ENCODE peak calls at places on chromosomes 2 and 18, in four cellular contexts. F, S, W and L are unnamed samples.

GRCh38 chr2:61144697-61145268 is 17.2 kb upstream of the C2orf74 start:
- DNase-seq in W (peak; percentile 99), S (peak; percentile 94), F (peak; percentile 94), L (peak; percentile 90)

GRCh38 chr2:136376798-136377211 is 258.9 kb upstream of the CXCR4 start:
- DNase-seq in W (no peak), S (no peak), F (no peak), L (no peak)

GRCh38 chr2:236747925-236748324 is 178.3 kb downstream of the ACKR3 start:
- DNase-seq in S (no peak), W (no peak), F (no peak), L (no peak)

GRCh38 chr2:1866402-1867091 is 122.2 kb upstream of the PXDN start:
- DNase-seq in W (no peak), S (no peak), F (no peak), L (no peak)

GRCh38 chr2:122960727-122961641 is 1064.1 kb upstream of the CNTNAP5 start:
- DNase-seq in W (no peak), S (peak; percentile 70), F (no peak), L (no peak)

GRCh38 chr2:208103616-208104015 is 20.7 kb downstream of the CRYGD start:
- DNase-seq in W (no peak), F (no peak), S (no peak), L (no peak)

GRCh38 chr2:59947917-59948534 is 605.4 kb downstream of the BCL11A start:
- DNase-seq in W (no peak), F (no peak), S (no peak), L (no peak)

GRCh38 chr2:159613515-159614336 is 2.6 kb downstream of the BAZ2B start:
- DNase-seq in W (no peak), F (no peak), S (no peak), L (no peak)

GRCh38 chr2:219124379-219125110 is 36.1 kb downstream of the NHEJ1 start:
- DNase-seq in S (no peak), W (no peak), F (no peak), L (no peak)

GRCh38 chr2:97761192-97761591 is 47.8 kb downstream of the ZAP70 start:
- DNase-seq in W (no peak), F (no peak), S (no peak), L (no peak)

GRCh38 chr2:119696005-119696404 is 17.0 kb downstream of the TMEM177 start:
- DNase-seq in F (no peak), S (no peak), W (no peak), L (no peak)

GRCh38 chr2:85018049-85018447 is 47.1 kb downstream of the KCMF1 start:
- DNase-seq in F (no peak), S (no peak), W (no peak), L (no peak)

GRCh38 chr2:85012855-85013254 is 41.9 kb downstream of the KCMF1 start:
- DNase-seq in S (no peak), W (no peak), F (no peak), L (no peak)

GRCh38 chr2:85019121-85019520 is 48.2 kb downstream of the KCMF1 start:
- DNase-seq in S (peak; percentile 91), W (no peak), F (no peak), L (no peak)

GRCh38 chr2:85017436-85018048 is 46.6 kb downstream of the KCMF1 start:
- DNase-seq in S (no peak), W (no peak), F (peak; percentile 21), L (no peak)

GRCh38 chr2:85015653-85016360 is 44.8 kb downstream of the KCMF1 start:
- DNase-seq in W (no peak), S (no peak), F (no peak), L (no peak)
- TF ChIP-seq CTCF in W (peak; percentile 4), S (no peak), F (peak; percentile 43), L (no peak)

GRCh38 chr18:63299837-63300787 is 19.5 kb downstream of the BCL2 start:
- DNase-seq in S (no peak), W (no peak), F (no peak), L (no peak)
- H3K4me1 ChIP-seq in S (no peaks in the 10 kb centered on the region), W (peaks cover 48% of the 10 kb centered on the region), F (peaks cover 6% of the 10 kb centered on the region), L (peaks cover 77% of the 10 kb centered on the region)

DNA sequence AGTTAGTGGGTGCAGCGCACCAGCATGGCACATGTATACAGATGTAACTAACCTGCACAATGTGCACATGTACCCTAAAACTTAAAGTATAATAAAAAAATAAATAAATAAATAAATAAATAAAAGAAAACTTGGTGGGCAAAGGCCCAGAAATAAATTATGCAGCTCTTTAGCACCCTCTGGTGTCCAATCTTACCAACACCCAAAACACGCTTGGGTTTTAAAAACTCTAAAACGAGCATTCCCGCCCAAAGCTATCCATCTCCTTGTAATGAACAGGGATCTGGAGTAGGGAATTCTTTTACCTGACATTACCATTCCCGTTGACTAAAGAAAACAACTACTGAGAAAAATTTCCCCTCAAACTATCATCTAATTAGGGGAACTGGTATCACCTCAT is 2005.9 kb upstream of the CELF4 start:
- DNase-seq in W (no peak), F (peak; percentile 41), S (no peak), L (no peak)
- TF ChIP-seq CTCF in W (no peak), F (peak; percentile 34), S (peak; percentile 59), L (no peak)

DNA sequence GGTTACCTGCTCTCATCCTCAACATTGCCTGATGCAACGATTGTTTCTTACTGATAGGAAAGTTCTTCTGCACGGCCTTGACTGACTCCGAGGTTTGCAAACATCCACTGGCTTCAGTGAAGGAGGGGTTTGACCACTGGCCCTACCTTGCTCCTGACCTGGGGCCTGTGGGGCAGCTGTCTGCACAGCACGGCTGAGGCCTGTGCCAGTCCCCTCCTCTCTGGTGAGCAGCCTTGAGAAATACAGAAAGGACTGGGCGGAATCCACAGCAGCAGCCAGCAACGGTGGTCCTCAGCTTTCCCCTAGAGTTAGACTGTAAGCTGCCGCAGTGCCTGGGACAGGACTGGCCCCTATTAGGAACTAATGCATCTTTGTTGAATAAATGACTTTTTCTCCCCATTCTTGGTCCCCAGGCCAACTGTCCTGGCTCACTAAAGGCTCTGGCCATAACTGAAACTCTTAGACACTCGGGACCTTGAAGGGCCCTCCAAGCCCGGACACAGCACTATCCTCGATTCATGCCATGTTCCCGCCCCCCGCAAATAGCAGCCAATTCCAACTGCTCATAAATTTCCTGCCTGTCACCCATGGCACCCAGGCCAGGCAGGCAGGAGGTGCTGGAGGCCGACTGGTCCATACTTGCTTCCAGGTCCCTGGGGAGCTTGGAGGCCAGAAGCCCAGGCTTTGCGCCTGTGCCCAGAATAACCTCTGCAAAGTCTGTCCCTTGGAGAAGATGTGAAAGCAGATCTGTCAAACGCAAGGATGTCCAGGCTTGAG is 26.7 kb downstream of the ATOH8 start:
- DNase-seq in W (no peak), S (no peak), F (no peak), L (no peak)
- H3K4me1 ChIP-seq in W (no peaks in the 10 kb centered on the region), S (no peaks in the 10 kb centered on the region), F (peaks cover 5% of the 10 kb centered on the region), L (peaks cover 9% of the 10 kb centered on the region)

DNA sequence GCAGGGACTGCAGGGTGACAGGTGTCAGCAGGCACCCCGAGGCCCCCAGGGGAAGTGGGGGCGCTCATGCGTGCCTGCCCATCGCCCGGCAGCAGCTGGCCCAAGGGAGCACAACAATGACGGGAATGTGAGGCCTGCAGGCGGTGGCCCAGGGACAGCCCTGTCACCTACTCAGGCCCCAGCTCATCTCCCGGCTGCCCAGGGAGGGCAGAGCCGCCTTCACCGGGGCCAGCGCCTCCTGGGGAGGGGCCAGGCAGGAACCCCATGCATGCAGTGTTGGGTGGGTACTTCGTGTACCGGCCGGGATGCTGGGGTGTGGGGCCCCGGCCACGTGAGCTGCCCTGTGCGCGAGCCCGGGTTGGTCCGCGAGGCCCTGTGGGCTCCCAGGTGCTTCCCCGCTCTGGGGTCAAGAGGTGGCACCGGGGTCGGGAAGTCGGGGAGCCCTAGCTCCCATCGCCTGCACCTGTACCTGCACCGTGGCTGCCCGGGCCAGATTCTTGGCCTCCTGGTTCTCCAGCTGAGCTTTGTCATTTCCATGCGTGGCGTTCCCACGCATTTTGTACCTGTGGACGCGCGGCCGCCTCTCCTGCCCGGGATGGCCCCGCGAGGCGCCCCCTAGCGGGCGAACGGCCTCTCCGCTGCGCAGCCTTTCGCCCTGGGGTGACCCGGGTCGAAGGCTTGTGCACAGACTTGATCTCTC is 823 bp downstream of the KLHL30 start:
- DNase-seq in W (no peak), S (no peak), F (no peak), L (no peak)
- TF ChIP-seq CTCF in W (peak; percentile 67), S (peak; percentile 47), F (peak; percentile 33), L (peak; percentile 31)

GRCh38 chr2:134272831-134273230 is 19.0 kb downstream of the MGAT5 start:
- DNase-seq in F (no peak), S (no peak), W (no peak), L (no peak)

GRCh38 chr2:134273240-134273983 is 19.5 kb downstream of the MGAT5 start:
- DNase-seq in W (no peak), S (no peak), F (no peak), L (no peak)

GRCh38 chr2:134268265-134268664 is 14.4 kb downstream of the MGAT5 start:
- DNase-seq in F (no peak), S (peak; percentile 40), W (no peak), L (no peak)

GRCh38 chr2:134271758-134272157 is 17.9 kb downstream of the MGAT5 start:
- DNase-seq in W (no peak), S (no peak), F (no peak), L (no peak)

GRCh38 chr2:134269986-134270735 is 16.3 kb downstream of the MGAT5 start:
- DNase-seq in W (no peak), S (no peak), F (no peak), L (no peak)
- H3K4me1 ChIP-seq in W (peaks cover 43% of the 10 kb centered on the region), S (no peaks in the 10 kb centered on the region), F (no peaks in the 10 kb centered on the region), L (no peaks in the 10 kb centered on the region)

GRCh38 chr2:239824051-239824694 is 201.0 kb downstream of the NDUFA10 start:
- DNase-seq in W (no peak), F (peak; percentile 11), S (peak; percentile 74), L (no peak)
- TF ChIP-seq CTCF in W (peak; percentile 18), F (no peak), S (peak; percentile 62), L (peak; percentile 18)

GRCh38 chr18:8805552-8805951 is 100.2 kb downstream of the MTCL1 start:
- DNase-seq in S (no peak), F (no peak), W (no peak), L (no peak)

GRCh38 chr18:8806105-8806797 is 100.9 kb downstream of the MTCL1 start:
- DNase-seq in F (no peak), S (no peak), W (no peak), L (no peak)

GRCh38 chr18:8808001-8808400 is 102.6 kb downstream of the MTCL1 start:
- DNase-seq in S (no peak), F (peak; percentile 79), W (no peak), L (no peak)

GRCh38 chr18:8806798-8807501 is 101.6 kb downstream of the MTCL1 start:
- DNase-seq in W (no peak), S (no peak), F (no peak), L (no peak)

GRCh38 chr18:8807502-8807833 is 102.1 kb downstream of the MTCL1 start:
- DNase-seq in W (no peak), S (no peak), F (no peak), L (no peak)
- H3K4me1 ChIP-seq in W (no peaks in the 10 kb centered on the region), S (peaks cover 6% of the 10 kb centered on the region), F (peaks cover under 1% of the 10 kb centered on the region), L (no peaks in the 10 kb centered on the region)

GRCh38 chr2:172428841-172429173 is 1.4 kb downstream of the ITGA6 start:
- DNase-seq in S (no peak), F (no peak), W (no peak), L (no peak)
- TF ChIP-seq CTCF in S (no peak), F (no peak), W (no peak), L (no peak)